ENCODE peak calls at places on chromosome 16, in four cellular contexts. F is adrenal gland, Z is body of pancreas, Y is transverse colon. B is an unnamed sample.

GRCh38 chr16:20898938-20899502 is 1.1 kb downstream of the DCUN1D3 start:
- DNase-seq in F (no peak), Y (no peak), Z (no peak), B (no peak)

GRCh38 chr16:72291531-72291981 is 119.6 kb upstream of the PMFBP1 start:
- DNase-seq in Z (no peak), Y (no peak), F (no peak), B (no peak)

GRCh38 chr16:3503513-3503912 is 2.7 kb downstream of the CLUAP1 start:
- DNase-seq in Y (no peak), Z (no peak), F (no peak), B (no peak)

GRCh38 chr16:81143921-81144471 is 47.8 kb upstream of the GCSH start:
- DNase-seq in F (no peak), Y (no peak), Z (no peak), B (no peak)

GRCh38 chr16:12330977-12331376 is 354.4 kb downstream of the SNX29 start:
- DNase-seq in F (no peak), Z (no peak), Y (no peak), B (no peak)

GRCh38 chr16:75017670-75018525 is 19.1 kb downstream of the ZNRF1 start:
- DNase-seq in Y (no peak), F (no peak), Z (no peak), B (no peak)

GRCh38 chr16:69589434-69590269 is 23.9 kb downstream of the NFAT5 start:
- DNase-seq in Y (no peak), F (no peak), Z (no peak), B (no peak)

GRCh38 chr16:81612351-81613170 is 166.5 kb upstream of the PLCG2 start:
- DNase-seq in Y (no peak), Z (no peak), F (no peak), B (no peak)

GRCh38 chr16:19696312-19696711 is 21.7 kb downstream of the KNOP1 start:
- DNase-seq in Z (peak; percentile 76), F (peak; percentile 54), Y (peak; percentile 92), B (peak; percentile 86)

GRCh38 chr16:69707920-69708683 is 18.3 kb downstream of the NQO1 start:
- DNase-seq in F (no peak), Y (no peak), Z (no peak), B (no peak)

GRCh38 chr16:87580855-87581261 is 21.4 kb upstream of the JPH3 start:
- DNase-seq in Y (no peak), Z (no peak), F (no peak), B (no peak)

GRCh38 chr16:88651276-88651988 is 579 bp upstream of the CYBA start:
- DNase-seq in Y (peak; percentile 81), Z (peak; percentile 76), F (peak; percentile 43), B (peak; percentile 63)

GRCh38 chr16:66127459-66128362 is 238.8 kb upstream of the CDH5 start:
- DNase-seq in Z (peak; percentile 5), Y (no peak), F (peak; percentile 35), B (no peak)

GRCh38 chr16:17474572-17474971 is 3.8 kb upstream of the XYLT1 start:
- DNase-seq in F (no peak), Z (no peak), Y (peak; percentile 20), B (no peak)

GRCh38 chr16:67431077-67431804 is at the start of gene HSD11B2:
- DNase-seq in F (peak; percentile 65), Z (peak; percentile 80), Y (no peak), B (peak; percentile 71)

GRCh38 chr16:29815032-29815721 is 775 bp upstream of the PAGR1 start:
- DNase-seq in Z (no peak), F (peak; percentile 54), Y (no peak), B (no peak)

GRCh38 chr16:58464047-58464915 is 35.7 kb upstream of the NDRG4 start:
- DNase-seq in Z (peak; percentile 6), Y (no peak), F (peak; percentile 59), B (peak; percentile 29)

GRCh38 chr16:57106767-57107166 is 14.4 kb downstream of the CPNE2 start:
- DNase-seq in Y (no peak), F (no peak), Z (peak; percentile 20), B (no peak)

GRCh38 chr16:56512025-56512424 is 7.8 kb downstream of the BBS2 start:
- DNase-seq in Y (no peak), Z (no peak), F (no peak), B (no peak)

GRCh38 chr16:75012380-75013081 is 13.7 kb downstream of the ZNRF1 start:
- DNase-seq in F (no peak), Y (no peak), Z (no peak), B (no peak)

GRCh38 chr16:68031951-68032350 is 8.9 kb downstream of the DUS2 start:
- DNase-seq in F (no peak), Y (peak; percentile 24), Z (no peak), B (no peak)

GRCh38 chr16:81832801-81833547 is 53.9 kb downstream of the PLCG2 start:
- DNase-seq in Z (no peak), Y (no peak), F (no peak), B (no peak)

GRCh38 chr16:89549007-89549700 is 11.3 kb upstream of the RPL13 start:
- DNase-seq in Y (no peak), Z (no peak), F (no peak), B (no peak)

GRCh38 chr16:10178079-10178478 is 4.1 kb downstream of the GRIN2A start:
- DNase-seq in Z (no peak), F (no peak), Y (no peak), B (no peak)

GRCh38 chr16:74257061-74257460 is 39.6 kb upstream of the PSMD7 start:
- DNase-seq in Y (no peak), Z (no peak), F (no peak), B (no peak)

GRCh38 chr16:10668322-10669045 is 26.2 kb downstream of the TEKT5 start:
- DNase-seq in Z (no peak), Y (no peak), F (no peak), B (peak; percentile 33)

GRCh38 chr16:58378401-58378800 is 13.9 kb upstream of the GINS3 start:
- DNase-seq in F (no peak), Z (no peak), Y (no peak), B (no peak)

GRCh38 chr16:8855051-8855786 is 13.6 kb downstream of the CARHSP1 start:
- DNase-seq in F (no peak), Y (peak; percentile 12), Z (no peak), B (no peak)
- TF ChIP-seq CTCF in F (no peak), Y (no peak), Z (no peak), B (no peak)

GRCh38 chr16:86510465-86511261 is at the start of gene FOXF1:
- DNase-seq in Z (peak; percentile 13), Y (no peak), F (no peak), B (no peak)
- TF ChIP-seq POLR2A in Z (no peak), Y (no peak), F (no peak), B (no peak)

GRCh38 chr16:30870904-30871303 is 23.0 kb downstream of the BCL7C start:
- DNase-seq in F (no peak), Y (no peak), Z (no peak), B (no peak)

GRCh38 chr16:30876867-30877266 is 17.0 kb downstream of the BCL7C start:
- DNase-seq in Y (no peak), Z (no peak), F (no peak), B (no peak)

GRCh38 chr16:30875881-30876791 is 17.7 kb downstream of the BCL7C start:
- DNase-seq in F (no peak), Y (peak; percentile 27), Z (no peak), B (no peak)

GRCh38 chr16:30874244-30874820 is 19.5 kb downstream of the BCL7C start:
- DNase-seq in F (no peak), Z (no peak), Y (peak; percentile 20), B (no peak)

GRCh38 chr16:30874821-30875717 is 18.8 kb downstream of the BCL7C start:
- DNase-seq in F (peak; percentile 91), Y (peak; percentile 93), Z (peak; percentile 91), B (peak; percentile 93)
- TF ChIP-seq CTCF in F (no peak), Y (no peak), Z (no peak), B (no peak)

GRCh38 chr16:970766-971581 is at the start of gene LMF1:
- DNase-seq in Z (peak; percentile 92), Y (peak; percentile 97), F (peak; percentile 97), B (peak; percentile 97)
- TF ChIP-seq POLR2A in Z (peak; percentile 86), Y (peak; percentile 76), F (peak; percentile 66), B (no peak)

DNA sequence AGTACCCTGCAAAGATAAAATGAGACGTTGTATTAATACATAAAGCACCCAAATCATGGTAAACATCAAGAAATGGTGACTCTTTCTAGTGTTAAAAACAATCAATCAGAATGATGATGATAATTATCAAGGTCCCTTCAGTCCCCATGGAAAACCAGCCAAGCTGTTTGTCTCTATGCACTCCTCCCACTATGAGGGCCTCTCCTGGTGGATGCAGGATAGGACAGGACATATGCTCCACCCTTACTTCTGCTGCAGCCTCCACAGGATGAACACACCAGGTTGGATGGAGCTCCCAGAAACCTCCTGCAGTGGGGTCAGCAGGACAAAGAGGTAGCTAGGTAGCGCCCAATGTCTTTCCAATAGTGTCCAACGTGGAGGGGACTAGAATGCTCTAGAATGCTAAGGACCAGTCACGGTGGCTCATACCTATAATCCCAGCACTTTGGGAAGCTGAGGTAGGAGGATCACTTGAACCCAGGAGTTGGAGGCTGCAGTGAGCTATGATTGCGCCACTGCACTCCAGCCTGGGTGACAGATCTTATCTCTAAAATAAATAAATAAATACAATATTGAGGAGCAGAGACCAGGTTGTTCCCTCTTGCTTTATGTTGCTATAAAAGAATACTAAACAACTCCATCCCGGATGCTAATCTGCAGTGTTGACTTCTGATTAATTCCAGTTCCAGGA is 9.9 kb upstream of the KDM8 start:
- DNase-seq in F (no peak), Z (no peak), Y (no peak), B (no peak)
- TF ChIP-seq CTCF in F (no peak), Z (no peak), Y (no peak), B (no peak)

GRCh38 chr16:50695017-50696000 is 1.9 kb downstream of the NOD2 start:
- DNase-seq in F (no peak), Z (peak; percentile 71), Y (no peak), B (no peak)
- TF ChIP-seq POLR2A in F (no peak), Z (peak; percentile 43), Y (no peak), B (no peak)

GRCh38 chr16:15466131-15466530 is 31.7 kb downstream of the BMERB1 start:
- DNase-seq in Z (no peak), Y (no peak), F (no peak), B (no peak)

GRCh38 chr16:15464401-15465186 is 30.2 kb downstream of the BMERB1 start:
- DNase-seq in F (no peak), Y (no peak), Z (no peak), B (no peak)

GRCh38 chr16:15461376-15461775 is 27.0 kb downstream of the BMERB1 start:
- DNase-seq in Y (no peak), F (no peak), Z (no peak), B (no peak)

GRCh38 chr16:15466886-15467781 is 32.7 kb downstream of the BMERB1 start:
- DNase-seq in Z (no peak), Y (no peak), F (no peak), B (no peak)
- TF ChIP-seq CTCF in Z (peak; percentile 26), Y (peak; percentile 44), F (peak; percentile 23), B (peak; percentile 55)

DNA sequence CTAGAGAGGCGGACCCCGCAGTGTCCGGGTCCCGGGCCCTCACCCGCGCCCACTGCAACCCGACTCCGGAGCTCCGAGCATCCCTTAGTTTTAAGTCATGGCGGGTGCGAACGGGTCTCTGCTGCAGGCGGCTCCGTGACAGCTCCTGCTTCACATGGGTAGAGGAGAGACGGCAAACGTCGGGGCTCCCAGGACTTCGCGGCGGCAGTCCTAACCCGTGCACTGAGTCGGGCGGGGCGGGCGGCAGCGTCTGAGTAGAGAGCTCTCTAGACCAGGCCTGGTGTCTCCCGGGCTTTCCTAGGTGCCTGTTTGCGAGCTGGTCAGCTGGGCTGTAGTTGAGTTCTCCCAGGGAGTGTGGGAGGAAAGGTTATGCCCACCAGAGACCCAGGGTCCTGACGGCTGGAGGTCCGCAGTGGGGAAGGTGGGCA is 345 bp downstream of the TSC2 start:
- DNase-seq in Y (peak; percentile 41), F (no peak), Z (no peak), B (no peak)
- TF ChIP-seq POLR2A in Y (no peak), F (no peak), Z (no peak), B (no peak)

GRCh38 chr16:84959045-84959576 is 52.2 kb downstream of the ZDHHC7 start:
- DNase-seq in F (no peak), Z (no peak), Y (no peak), B (no peak)
- TF ChIP-seq CTCF in F (no peak), Z (no peak), Y (no peak), B (no peak)

B was measured in stomach.